ENCODE peak calls at places on chromosomes 12 and 14, in eight cellular contexts. T, H, A, B, W, N, D and X are unnamed samples. For H3K4me1, the result is how much of the 10 kb centered on the place peaks cover.

GRCh38 chr12:41254546-41254945 is 66.4 kb downstream of the PDZRN4 start:
- DNase-seq in A (no peak), D (no peak), N (no peak), H (no peak), W (no peak), B (no peak), T (no peak), X (no peak)

GRCh38 chr12:132622437-132623071 is 4.0 kb downstream of the P2RX2 start:
- DNase-seq in T (peak), W (no peak), H (no peak), B (no peak), A (no peak), D (peak), N (peak), X (no peak)

GRCh38 chr14:68392393-68393085 is 400.3 kb downstream of the ZFP36L1 start:
- DNase-seq in N (peak), D (peak), B (no peak), T (no peak), H (peak), A (peak), W (no peak), X (peak)

GRCh38 chr12:108543642-108544041 is 17.3 kb downstream of the SART3 start:
- DNase-seq in H (no peak), W (no peak), T (no peak), N (no peak), D (no peak), A (no peak), B (no peak), X (no peak)

GRCh38 chr12:9118161-9118560 is 2.4 kb upstream of the A2M start:
- DNase-seq in H (peak), N (no peak), A (no peak), W (no peak), T (no peak), B (no peak), D (no peak), X (no peak)

GRCh38 chr14:37087520-37087919 is 84.9 kb downstream of the SLC25A21 start:
- DNase-seq in N (no peak), W (no peak), D (no peak), A (no peak), T (no peak), H (no peak), B (no peak), X (no peak)

GRCh38 chr14:34035177-34035933 is 84.5 kb upstream of the EGLN3 start:
- DNase-seq in D (no peak), N (no peak), W (no peak), H (peak), B (no peak), A (peak), T (no peak), X (peak)

GRCh38 chr12:120157678-120158077 is 36.8 kb downstream of the GCN1 start:
- DNase-seq in A (no peak), B (no peak), N (no peak), H (no peak), W (no peak), T (no peak), D (no peak), X (no peak)

GRCh38 chr14:23399136-23399535 is 8.9 kb downstream of the MYH6 start:
- DNase-seq in A (no peak), D (no peak), T (no peak), N (no peak), H (no peak), W (no peak), B (no peak), X (no peak)

GRCh38 chr14:49966971-49967630 is 74.2 kb downstream of the ARF6 start:
- DNase-seq in W (no peak), A (no peak), H (no peak), T (peak), D (no peak), N (no peak), B (no peak), X (no peak)

GRCh38 chr12:5187136-5187535 is 143.5 kb downstream of the KCNA5 start:
- DNase-seq in N (no peak), H (no peak), A (no peak), D (no peak), B (no peak), W (no peak), T (no peak), X (no peak)

GRCh38 chr12:27970391-27970980 is 2.0 kb downstream of the PTHLH start:
- DNase-seq in W (peak), D (peak), T (peak), N (peak), H (no peak), B (no peak), A (peak), X (peak)

GRCh38 chr12:27843714-27844245 is 63.7 kb upstream of the MANSC4 start:
- DNase-seq in W (no peak), A (no peak), B (no peak), T (peak), N (no peak), H (no peak), D (peak), X (no peak)

GRCh38 chr12:46676797-46677520 is 148.8 kb downstream of the SLC38A4 start:
- DNase-seq in D (no peak), T (no peak), W (no peak), B (no peak), H (no peak), N (no peak), A (no peak), X (no peak)

GRCh38 chr12:22268406-22268805 is 66.1 kb downstream of the ST8SIA1 start:
- DNase-seq in B (no peak), A (no peak), W (no peak), N (no peak), D (no peak), T (no peak), H (no peak), X (no peak)

GRCh38 chr12:78229491-78230209 is 399.0 kb downstream of the NAV3 start:
- DNase-seq in N (no peak), T (peak), W (peak), D (peak), B (no peak), A (no peak), H (no peak), X (no peak)

GRCh38 chr12:130198026-130198662 is 35.9 kb downstream of the FZD10 start:
- DNase-seq in A (no peak), B (no peak), N (no peak), T (no peak), H (no peak), W (no peak), D (no peak), X (no peak)

GRCh38 chr12:50661300-50662120 is 102.4 kb upstream of the ATF1 start:
- DNase-seq in D (no peak), B (no peak), T (no peak), N (no peak), A (no peak), H (no peak), W (no peak), X (no peak)

GRCh38 chr14:101736071-101736470 is 25.4 kb upstream of the PPP2R5C start:
- DNase-seq in A (no peak), H (no peak), N (no peak), T (no peak), D (no peak), W (no peak), B (no peak), X (no peak)

GRCh38 chr14:101735453-101735852 is 26.1 kb upstream of the PPP2R5C start:
- DNase-seq in N (no peak), H (no peak), A (no peak), B (no peak), W (no peak), T (no peak), D (no peak), X (no peak)

GRCh38 chr14:101737414-101738367 is 23.8 kb upstream of the PPP2R5C start:
- DNase-seq in T (no peak), H (no peak), A (no peak), D (no peak), W (no peak), N (no peak), B (no peak), X (no peak)

GRCh38 chr14:101734241-101734847 is 27.2 kb upstream of the PPP2R5C start:
- DNase-seq in N (no peak), B (no peak), W (no peak), D (no peak), T (no peak), A (no peak), H (no peak), X (no peak)

GRCh38 chr14:101736585-101736984 is 24.9 kb upstream of the PPP2R5C start:
- DNase-seq in W (no peak), T (no peak), H (no peak), B (no peak), D (no peak), A (no peak), N (no peak), X (no peak)
- H3K4me3 ChIP-seq in W (no peak), T (no peak), H (no peak), B (no peak), D (no peak), A (no peak), N (no peak), X (no peak)

DNA sequence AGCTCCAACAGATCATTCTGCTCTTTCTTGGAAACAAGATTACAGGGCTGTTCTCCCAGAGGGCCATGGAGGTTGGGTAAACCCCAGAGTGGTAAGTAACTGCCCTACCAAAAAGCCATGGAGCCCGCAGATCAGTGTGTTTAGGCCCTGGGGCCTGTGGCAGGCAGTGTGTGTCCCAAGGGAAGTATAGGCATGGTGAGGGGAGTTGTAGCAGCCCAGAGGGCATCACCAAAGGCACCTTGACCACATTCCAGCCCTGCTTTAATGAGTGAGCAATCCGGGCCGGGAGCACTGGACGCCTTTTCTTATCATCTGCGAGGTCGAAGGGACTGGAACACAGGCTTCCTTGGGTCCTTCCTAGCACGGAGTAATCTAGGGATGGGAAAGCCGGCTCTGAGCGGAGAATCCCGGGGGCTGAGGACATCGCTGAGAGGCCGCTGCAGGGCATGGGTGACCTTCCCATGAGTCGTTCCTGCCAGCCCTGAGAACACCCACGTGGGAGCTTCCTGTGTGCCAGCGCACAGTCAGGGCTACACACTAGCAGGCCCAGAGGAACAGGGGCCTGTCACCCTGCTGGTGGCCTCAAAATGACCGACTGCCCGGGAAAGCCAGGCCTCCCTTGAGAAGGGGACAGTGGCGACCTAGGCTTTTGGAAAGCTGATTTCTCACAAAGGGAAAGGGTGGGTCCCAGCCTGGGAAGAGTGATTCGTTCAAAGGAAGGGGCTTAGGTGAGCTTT is 91.3 kb downstream of the NINJ2 start:
- DNase-seq in N (no peak), H (peak), A (peak), B (no peak), W (no peak), D (no peak), T (no peak), X (no peak)
- H3K4me1 ChIP-seq in N (under half), H (under half), A (under half), B (under half), W (under half), D (under half), T (under half), X (under half)

GRCh38 chr12:54411398-54412241 is 7.4 kb downstream of the ITGA5 start:
- DNase-seq in H (peak), W (peak), N (no peak), T (peak), A (peak), D (peak), B (no peak), X (no peak)

GRCh38 chr12:54413284-54414190 is 5.5 kb downstream of the ITGA5 start:
- DNase-seq in D (peak), N (no peak), T (no peak), W (no peak), B (peak), H (peak), A (peak), X (peak)

GRCh38 chr12:54412786-54413185 is 6.3 kb downstream of the ITGA5 start:
- DNase-seq in H (no peak), N (no peak), W (no peak), T (no peak), D (no peak), A (no peak), B (peak), X (no peak)

GRCh38 chr12:54414191-54414525 is 4.9 kb downstream of the ITGA5 start:
- DNase-seq in T (no peak), D (no peak), B (no peak), W (no peak), N (no peak), A (no peak), H (no peak), X (no peak)

DNA sequence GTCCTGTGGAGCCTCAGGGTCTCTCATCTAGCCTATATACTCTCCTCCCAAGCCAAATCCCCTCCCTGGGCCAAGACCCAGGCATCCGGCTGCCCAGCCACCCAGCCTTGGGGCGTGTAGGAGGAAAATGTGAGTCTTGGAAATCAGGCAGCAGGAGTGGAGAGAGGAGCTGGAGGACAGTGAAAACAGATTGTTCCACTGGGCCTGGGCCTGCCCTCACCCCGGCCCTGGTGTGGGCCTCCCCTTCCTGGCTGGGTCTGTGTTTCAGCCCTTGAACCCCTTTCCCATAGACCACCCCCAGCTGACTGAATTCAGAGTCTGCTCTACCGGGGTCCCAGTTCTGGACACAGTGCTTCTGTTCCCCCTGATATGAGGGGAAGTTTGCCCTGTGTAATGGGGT is 6.7 kb downstream of the ITGA5 start:
- DNase-seq in T (no peak), H (no peak), A (no peak), B (no peak), N (no peak), D (no peak), W (no peak), X (no peak)
- H3K4me3 ChIP-seq in T (no peak), H (peak), A (no peak), B (peak), N (peak), D (no peak), W (no peak), X (no peak)

GRCh38 chr12:110577717-110578521 is 5.2 kb downstream of the PPTC7 start:
- DNase-seq in D (peak), A (no peak), H (peak), B (peak), W (no peak), N (no peak), T (peak), X (no peak)
- H3K4me1 ChIP-seq in D (under half), A (half or more), H (half or more), B (half or more), W (under half), N (under half), T (under half), X (under half)

GRCh38 chr12:114404451-114405198 is 1.3 kb downstream of the TBX5 start:
- DNase-seq in B (no peak), W (peak), N (no peak), A (no peak), H (no peak), D (peak), T (peak), X (no peak)

GRCh38 chr12:114401346-114402320 is 4.3 kb downstream of the TBX5 start:
- DNase-seq in B (no peak), T (peak), H (no peak), D (no peak), N (no peak), W (no peak), A (no peak), X (no peak)

GRCh38 chr12:114403690-114404450 is 2.1 kb downstream of the TBX5 start:
- DNase-seq in A (peak), D (peak), B (no peak), W (peak), T (peak), H (no peak), N (no peak), X (no peak)

GRCh38 chr12:114405199-114405448 is 820 bp downstream of the TBX5 start:
- DNase-seq in D (peak), H (no peak), B (no peak), A (no peak), N (no peak), T (no peak), W (no peak), X (no peak)

GRCh38 chr12:114403044-114403689 is 2.8 kb downstream of the TBX5 start:
- DNase-seq in H (no peak), B (no peak), T (peak), N (no peak), D (peak), A (peak), W (peak), X (no peak)
- H3K4me3 ChIP-seq in H (no peak), B (no peak), T (peak), N (no peak), D (peak), A (peak), W (peak), X (no peak)

DNA sequence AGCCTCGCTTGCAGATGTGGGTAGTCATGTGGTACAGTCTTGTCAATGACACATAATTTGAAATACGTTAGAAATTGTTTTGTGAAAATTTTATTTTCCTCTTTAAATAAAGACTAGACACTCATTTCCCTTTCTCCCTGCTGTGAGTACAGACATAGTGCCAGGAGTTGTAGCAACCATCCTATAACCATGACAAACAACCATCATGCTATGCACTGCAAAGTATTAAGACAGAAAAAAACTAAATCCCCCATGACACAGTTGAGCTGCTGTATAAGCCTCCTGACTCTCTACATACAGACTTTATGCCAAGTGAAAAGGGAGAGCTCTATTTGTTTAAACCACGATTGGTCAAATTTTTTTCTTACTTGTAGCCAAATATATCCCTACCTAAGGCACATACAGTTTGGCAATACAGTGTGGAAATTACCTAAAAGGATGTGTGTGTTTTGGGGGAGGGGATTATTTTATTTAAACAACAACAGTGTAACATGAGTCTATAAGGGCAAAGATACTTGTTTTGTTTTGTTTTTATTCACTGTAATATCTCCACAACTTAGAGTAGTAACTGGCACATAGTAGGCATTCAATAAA is 45.0 kb upstream of the KRR1 start:
- DNase-seq in W (no peak), N (no peak), A (no peak), D (no peak), H (no peak), B (no peak), T (no peak), X (no peak)
- H3K4me1 ChIP-seq in W (under half), N (under half), A (under half), D (under half), H (under half), B (under half), T (under half), X (under half)

GRCh38 chr14:105475916-105476845 is 1.6 kb downstream of the CRIP2 start:
- DNase-seq in W (peak), N (peak), D (peak), A (peak), T (peak), H (peak), B (no peak), X (peak)
- H3K4me3 ChIP-seq in W (peak), N (peak), D (peak), A (peak), T (peak), H (peak), B (no peak), X (no peak)

DNA sequence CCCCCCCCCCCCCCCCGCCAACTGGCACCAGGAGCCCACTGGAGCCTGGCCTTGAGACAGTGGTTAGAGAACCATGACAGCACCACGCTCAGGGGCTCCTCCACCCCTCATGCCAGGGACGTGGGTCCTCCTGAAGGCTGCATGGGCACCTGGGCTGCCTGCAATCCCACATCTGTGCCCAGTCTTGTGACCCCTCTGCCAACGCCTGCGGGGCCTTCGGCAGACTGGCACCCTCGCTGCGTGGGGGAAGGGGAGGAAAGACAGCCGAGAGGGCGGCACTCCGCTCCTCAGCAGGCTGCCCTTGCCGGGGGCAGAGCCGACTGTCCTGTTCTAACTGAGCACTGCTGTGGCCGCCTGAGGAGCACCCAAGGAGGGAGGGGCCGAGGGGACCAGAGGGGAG is 6.0 kb downstream of the LRTM2 start:
- DNase-seq in W (no peak), A (no peak), B (no peak), T (no peak), D (no peak), H (no peak), N (no peak), X (no peak)
- H3K4me1 ChIP-seq in W (under half), A (under half), B (under half), T (under half), D (under half), H (under half), N (under half), X (under half)

DNA sequence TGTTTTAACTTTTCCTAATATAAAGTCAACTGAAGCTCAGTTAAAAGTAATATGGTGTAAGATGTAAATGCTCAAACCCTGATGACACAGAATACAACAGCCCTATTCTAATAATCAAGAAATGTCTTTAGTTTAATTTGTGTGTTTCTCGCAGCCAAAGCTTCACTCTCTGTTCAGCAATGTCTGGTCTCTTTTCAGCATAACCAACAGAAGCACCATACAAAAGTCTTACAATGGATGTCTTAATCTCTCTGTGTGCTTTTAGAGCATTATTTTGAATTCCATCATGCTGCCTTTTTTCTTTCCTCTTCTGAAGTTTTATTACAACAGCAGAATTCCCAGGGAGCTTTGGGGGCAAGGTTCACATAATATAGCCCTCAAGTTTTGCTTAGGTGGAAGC is 210.2 kb upstream of the NPAS3 start:
- DNase-seq in A (no peak), D (no peak), T (no peak), H (no peak), N (no peak), B (no peak), W (no peak), X (no peak)
- H3K4me3 ChIP-seq in A (no peak), D (no peak), T (no peak), H (no peak), N (no peak), B (no peak), W (no peak), X (no peak)